ENCODE peak calls at places on chromosomes 7 and 10, in eight cellular contexts. L is endothelial cell; N is neural progenitor cell; B is type B pancreatic cell; Z is NCI-H510A; K is activated CD4-positive, alpha-beta T cell treated with anti-CD3 and anti-CD28 coated beads for 1 hour; M is retinal pigment epithelial cell; A is cerebellar cortex. W is an unnamed sample.

GRCh38 chr10:127979017-127979416 is 72.1 kb downstream of the PTPRE start:
- DNase-seq in L (no peak), N (no peak), B (peak; percentile 34), Z (no peak), K (no peak), M (no peak), A (no peak), W (no peak)

GRCh38 chr10:51321968-51322367 is 247.7 kb downstream of the PRKG1 start:
- DNase-seq in L (no peak), N (no peak), B (no peak), Z (no peak), K (no peak), M (no peak), A (no peak), W (no peak)

GRCh38 chr10:101130984-101131961 is at the start of gene TLX1:
- DNase-seq in L (peak; percentile 71), N (peak; percentile 82), B (no peak), Z (peak; percentile 74), K (no peak), M (no peak), A (no peak), W (no peak)

GRCh38 chr7:140898794-140899548 is 25.8 kb downstream of the BRAF start:
- DNase-seq in L (no peak), N (no peak), B (no peak), Z (no peak), K (no peak), M (no peak), A (no peak), W (no peak)

GRCh38 chr7:57819491-57819981 is 369.6 kb downstream of the ZNF716 start:
- DNase-seq in L (no peak), N (no peak), B (no peak), Z (no peak), K (no peak), M (no peak), A (no peak), W (no peak)

GRCh38 chr7:54792383-54792782 is 33.4 kb upstream of the SEC61G start:
- DNase-seq in L (no peak), N (no peak), B (no peak), Z (no peak), K (no peak), M (no peak), A (no peak), W (no peak)

GRCh38 chr10:4883079-4883739 is 57.2 kb downstream of the AKR1E2 start:
- DNase-seq in L (no peak), N (no peak), B (no peak), Z (no peak), K (no peak), M (no peak), A (no peak), W (no peak)

GRCh38 chr10:13885238-13885990 is 298.6 kb downstream of the PRPF18 start:
- DNase-seq in L (no peak), N (no peak), B (no peak), Z (no peak), K (no peak), M (no peak), A (peak; percentile 33), W (no peak)

GRCh38 chr7:106767498-106768323 is 97.4 kb upstream of the PIK3CG start:
- DNase-seq in L (no peak), N (no peak), B (no peak), Z (no peak), K (no peak), M (no peak), A (no peak), W (no peak)

GRCh38 chr7:145030754-145031153 is 194.9 kb upstream of the TPK1 start:
- DNase-seq in L (no peak), N (no peak), B (no peak), Z (no peak), K (no peak), M (no peak), A (no peak), W (no peak)

GRCh38 chr7:158816995-158817394 is 12.3 kb downstream of the ESYT2 start:
- DNase-seq in L (no peak), N (no peak), B (no peak), Z (no peak), K (no peak), M (no peak), A (no peak), W (no peak)

GRCh38 chr7:22156205-22156604 is 200.7 kb downstream of the RAPGEF5 start:
- DNase-seq in L (no peak), N (no peak), B (no peak), Z (no peak), K (no peak), M (no peak), A (no peak), W (no peak)

GRCh38 chr10:79146611-79147130 is 77.9 kb downstream of the ZMIZ1 start:
- DNase-seq in L (no peak), N (no peak), B (no peak), Z (no peak), K (no peak), M (no peak), A (peak; percentile 49), W (no peak)

GRCh38 chr10:73742454-73742734 is 1.8 kb upstream of the SEC24C start:
- DNase-seq in L (no peak), N (no peak), B (no peak), Z (no peak), K (no peak), M (no peak), A (no peak), W (no peak)

GRCh38 chr7:141950796-141951195 is 4.0 kb upstream of the CLEC5A start:
- DNase-seq in L (no peak), N (no peak), B (no peak), Z (no peak), K (no peak), M (no peak), A (no peak), W (no peak)

GRCh38 chr7:134777908-134778580 is 1.4 kb upstream of the CALD1 start:
- DNase-seq in L (no peak), N (no peak), B (no peak), Z (no peak), K (no peak), M (no peak), A (no peak), W (no peak)

GRCh38 chr7:139687980-139688632 is 89.7 kb downstream of the HIPK2 start:
- DNase-seq in L (no peak), N (no peak), B (no peak), Z (no peak), K (no peak), M (no peak), A (no peak), W (no peak)

GRCh38 chr10:71697938-71698709 is 21.5 kb downstream of the C10orf105 start:
- DNase-seq in L (no peak), N (no peak), B (no peak), Z (no peak), K (no peak), M (no peak), A (no peak), W (no peak)

GRCh38 chr10:323651-324293 is 188.5 kb downstream of the ZMYND11 start:
- DNase-seq in L (no peak), N (no peak), B (no peak), Z (no peak), K (no peak), M (peak; percentile 78), A (no peak), W (peak; percentile 51)

GRCh38 chr7:116630932-116631449 is 41.0 kb upstream of the MET start:
- DNase-seq in L (no peak), N (peak; percentile 26), B (no peak), Z (no peak), K (no peak), M (peak; percentile 96), A (no peak), W (peak; percentile 15)

GRCh38 chr10:28982950-28983349 is 305.6 kb downstream of the BAMBI start:
- DNase-seq in L (no peak), N (no peak), B (no peak), Z (no peak), K (no peak), M (no peak), A (no peak), W (no peak)

GRCh38 chr7:111274882-111275281 is 184.0 kb downstream of the LRRN3 start:
- DNase-seq in L (no peak), N (no peak), B (no peak), Z (no peak), K (no peak), M (peak; percentile 28), A (no peak), W (no peak)

GRCh38 chr10:46550076-46550790 is 6.2 kb downstream of the GPRIN2 start:
- DNase-seq in L (peak; percentile 5), N (no peak), B (peak; percentile 74), Z (no peak), K (no peak), M (no peak), A (no peak), W (no peak)

GRCh38 chr7:44057181-44057848 is 8.1 kb downstream of the PGAM2 start:
- DNase-seq in L (no peak), N (no peak), B (no peak), Z (no peak), K (no peak), M (no peak), A (no peak), W (no peak)

GRCh38 chr10:78957471-78958039 is 111.2 kb upstream of the ZMIZ1 start:
- DNase-seq in L (no peak), N (no peak), B (no peak), Z (no peak), K (no peak), M (no peak), A (no peak), W (no peak)

GRCh38 chr10:43873717-43874116 is 225.0 kb upstream of the ZNF32 start:
- DNase-seq in L (no peak), N (no peak), B (peak; percentile 48), Z (no peak), K (no peak), M (no peak), A (no peak), W (no peak)

GRCh38 chr10:123913688-123914268 is 22.2 kb upstream of the CPXM2 start:
- DNase-seq in L (no peak), N (peak; percentile 58), B (no peak), Z (no peak), K (no peak), M (no peak), A (no peak), W (no peak)